ENCODE peak calls at places on chromosomes 4 and X, in eight cellular contexts. One of them, this sample, is unnamed.
A peak's percentile ranks its signal among the peaks of the same experiment; 100 is the strongest.

GRCh38 chr4:55910140-55910539 is 38.6 kb upstream of the CEP135 start:
- DNase-seq in CD8-positive, alpha-beta T cell: no peak
- DNase-seq in GM23338: no peak
- DNase-seq in endothelial cell of umbilical vein: no peak
- DNase-seq in small intestine: no peak
- DNase-seq in GM23248: peak; percentile 63
- DNase-seq in testis: no peak
- DNase-seq in heart right ventricle: no peak
- DNase-seq in this sample: no peak

GRCh38 chr4:145824469-145824868 is 114.2 kb downstream of the ZNF827 start:
- DNase-seq in small intestine: no peak
- DNase-seq in GM23338: peak; percentile 43
- DNase-seq in CD8-positive, alpha-beta T cell: no peak
- DNase-seq in GM23248: no peak
- DNase-seq in testis: no peak
- DNase-seq in heart right ventricle: no peak
- DNase-seq in endothelial cell of umbilical vein: no peak
- DNase-seq in this sample: no peak

GRCh38 chr4:25860586-25861421 is 2.0 kb downstream of the SEL1L3 start:
- DNase-seq in heart right ventricle: no peak
- DNase-seq in GM23338: no peak
- DNase-seq in GM23248: peak; percentile 13
- DNase-seq in testis: no peak
- DNase-seq in CD8-positive, alpha-beta T cell: no peak
- DNase-seq in endothelial cell of umbilical vein: peak; percentile 55
- DNase-seq in small intestine: no peak
- DNase-seq in this sample: no peak

GRCh38 chr4:78784255-78784654 is 8.1 kb downstream of the BMP2K start:
- DNase-seq in heart right ventricle: no peak
- DNase-seq in testis: no peak
- DNase-seq in GM23248: peak; percentile 86
- DNase-seq in small intestine: no peak
- DNase-seq in endothelial cell of umbilical vein: no peak
- DNase-seq in CD8-positive, alpha-beta T cell: no peak
- DNase-seq in GM23338: no peak
- DNase-seq in this sample: no peak

GRCh38 chrX:24081661-24082154 is 27.0 kb downstream of the EIF2S3 start:
- DNase-seq in small intestine: peak; percentile 65
- DNase-seq in GM23248: peak; percentile 65
- DNase-seq in heart right ventricle: peak; percentile 47
- DNase-seq in CD8-positive, alpha-beta T cell: peak; percentile 35
- DNase-seq in GM23338: peak; percentile 57
- DNase-seq in endothelial cell of umbilical vein: peak; percentile 66
- DNase-seq in testis: peak; percentile 75
- DNase-seq in this sample: peak; percentile 54

GRCh38 chr4:139740531-139741041 is 75.0 kb downstream of the MGST2 start:
- DNase-seq in small intestine: peak; percentile 72
- DNase-seq in GM23248: peak; percentile 94
- DNase-seq in heart right ventricle: peak; percentile 55
- DNase-seq in endothelial cell of umbilical vein: peak; percentile 92
- DNase-seq in testis: peak; percentile 73
- DNase-seq in CD8-positive, alpha-beta T cell: peak; percentile 4
- DNase-seq in GM23338: no peak
- DNase-seq in this sample: no peak

GRCh38 chrX:152601848-152602616 is 35.7 kb upstream of the GABRQ start:
- DNase-seq in heart right ventricle: no peak
- DNase-seq in CD8-positive, alpha-beta T cell: no peak
- DNase-seq in GM23248: peak; percentile 13
- DNase-seq in testis: no peak
- DNase-seq in GM23338: peak; percentile 70
- DNase-seq in small intestine: no peak
- DNase-seq in endothelial cell of umbilical vein: no peak
- DNase-seq in this sample: no peak

GRCh38 chrX:115560978-115561604 is at the start of gene PLS3:
- DNase-seq in GM23248: peak; percentile 83
- DNase-seq in small intestine: peak; percentile 55
- DNase-seq in GM23338: peak; percentile 87
- DNase-seq in heart right ventricle: peak; percentile 87
- DNase-seq in CD8-positive, alpha-beta T cell: no peak
- DNase-seq in testis: peak; percentile 87
- DNase-seq in endothelial cell of umbilical vein: peak; percentile 84
- DNase-seq in this sample: no peak

GRCh38 chrX:74349387-74349786 is 45.4 kb downstream of the ZCCHC13 start:
- DNase-seq in GM23248: peak; percentile 68
- DNase-seq in heart right ventricle: no peak
- DNase-seq in small intestine: no peak
- DNase-seq in CD8-positive, alpha-beta T cell: no peak
- DNase-seq in testis: no peak
- DNase-seq in GM23338: no peak
- DNase-seq in endothelial cell of umbilical vein: no peak
- DNase-seq in this sample: no peak

GRCh38 chr4:53598483-53598882 is 7.2 kb upstream of the LNX1 start:
- DNase-seq in CD8-positive, alpha-beta T cell: no peak
- DNase-seq in heart right ventricle: no peak
- DNase-seq in endothelial cell of umbilical vein: no peak
- DNase-seq in small intestine: no peak
- DNase-seq in testis: no peak
- DNase-seq in GM23338: no peak
- DNase-seq in GM23248: no peak
- DNase-seq in this sample: no peak

GRCh38 chr4:99507762-99508161 is 3.1 kb upstream of the C4orf17 start:
- DNase-seq in GM23248: no peak
- DNase-seq in endothelial cell of umbilical vein: no peak
- DNase-seq in CD8-positive, alpha-beta T cell: peak; percentile 26
- DNase-seq in small intestine: no peak
- DNase-seq in testis: no peak
- DNase-seq in GM23338: no peak
- DNase-seq in heart right ventricle: no peak
- DNase-seq in this sample: peak; percentile 11

GRCh38 chr4:612052-612748 is 13.2 kb upstream of the PDE6B start:
- DNase-seq in endothelial cell of umbilical vein: no peak
- DNase-seq in small intestine: no peak
- DNase-seq in heart right ventricle: no peak
- DNase-seq in GM23338: no peak
- DNase-seq in GM23248: no peak
- DNase-seq in CD8-positive, alpha-beta T cell: no peak
- DNase-seq in testis: no peak
- DNase-seq in this sample: no peak

GRCh38 chr4:169626328-169627282 is 6.2 kb downstream of the CLCN3 start:
- DNase-seq in heart right ventricle: no peak
- DNase-seq in CD8-positive, alpha-beta T cell: no peak
- DNase-seq in GM23248: no peak
- DNase-seq in testis: no peak
- DNase-seq in GM23338: no peak
- DNase-seq in endothelial cell of umbilical vein: no peak
- DNase-seq in small intestine: no peak
- DNase-seq in this sample: no peak

GRCh38 chr4:187480146-187481145 is 515.1 kb upstream of the ZFP42 start:
- DNase-seq in testis: peak; percentile 32
- DNase-seq in small intestine: no peak
- DNase-seq in CD8-positive, alpha-beta T cell: no peak
- DNase-seq in GM23338: no peak
- DNase-seq in endothelial cell of umbilical vein: no peak
- DNase-seq in GM23248: peak; percentile 17
- DNase-seq in heart right ventricle: no peak
- DNase-seq in this sample: no peak

GRCh38 chrX:1464282-1465131 is 11.8 kb upstream of the ASMTL start:
- DNase-seq in heart right ventricle: no peak
- DNase-seq in GM23248: no peak
- DNase-seq in testis: peak; percentile 11
- DNase-seq in small intestine: no peak
- DNase-seq in endothelial cell of umbilical vein: no peak
- DNase-seq in CD8-positive, alpha-beta T cell: peak; percentile 45
- DNase-seq in GM23338: no peak
- DNase-seq in this sample: peak; percentile 43

GRCh38 chrX:14027511-14028019 is 2.1 kb downstream of the GEMIN8 start:
- DNase-seq in GM23338: no peak
- DNase-seq in GM23248: peak; percentile 77
- DNase-seq in endothelial cell of umbilical vein: peak; percentile 80
- DNase-seq in heart right ventricle: no peak
- DNase-seq in CD8-positive, alpha-beta T cell: no peak
- DNase-seq in testis: no peak
- DNase-seq in small intestine: no peak
- DNase-seq in this sample: no peak

GRCh38 chr4:144189121-144189520 is 48.6 kb upstream of the GYPA start:
- DNase-seq in testis: no peak
- DNase-seq in CD8-positive, alpha-beta T cell: no peak
- DNase-seq in small intestine: no peak
- DNase-seq in heart right ventricle: no peak
- DNase-seq in endothelial cell of umbilical vein: no peak
- DNase-seq in GM23338: no peak
- DNase-seq in GM23248: no peak
- DNase-seq in this sample: no peak
- H3K4me3 ChIP-seq in testis: no peak overlapping the region
- H3K4me3 ChIP-seq in CD8-positive, alpha-beta T cell: no peak overlapping the region
- H3K4me3 ChIP-seq in small intestine: no peak overlapping the region
- H3K4me3 ChIP-seq in heart right ventricle: no peak overlapping the region
- H3K4me3 ChIP-seq in endothelial cell of umbilical vein: no peak overlapping the region
- H3K4me3 ChIP-seq in GM23338: no peak overlapping the region
- H3K4me3 ChIP-seq in GM23248: no peak overlapping the region
- H3K4me3 ChIP-seq in this sample: no peak overlapping the region

GRCh38 chr4:180668732-180669131 is 1574.5 kb upstream of the TENM3 start:
- DNase-seq in small intestine: no peak
- DNase-seq in heart right ventricle: no peak
- DNase-seq in endothelial cell of umbilical vein: no peak
- DNase-seq in GM23248: no peak
- DNase-seq in CD8-positive, alpha-beta T cell: no peak
- DNase-seq in testis: no peak
- DNase-seq in GM23338: no peak
- DNase-seq in this sample: no peak

GRCh38 chr4:180665994-180666818 is 1577.0 kb upstream of the TENM3 start:
- DNase-seq in heart right ventricle: no peak
- DNase-seq in testis: peak; percentile 40
- DNase-seq in CD8-positive, alpha-beta T cell: no peak
- DNase-seq in GM23248: peak; percentile 66
- DNase-seq in GM23338: peak; percentile 88
- DNase-seq in small intestine: peak; percentile 30
- DNase-seq in endothelial cell of umbilical vein: no peak
- DNase-seq in this sample: no peak

GRCh38 chr4:180664766-180665368 is 1578.3 kb upstream of the TENM3 start:
- DNase-seq in small intestine: peak; percentile 64
- DNase-seq in testis: peak; percentile 94
- DNase-seq in CD8-positive, alpha-beta T cell: peak; percentile 46
- DNase-seq in GM23338: peak; percentile 93
- DNase-seq in endothelial cell of umbilical vein: peak; percentile 52
- DNase-seq in GM23248: peak; percentile 78
- DNase-seq in heart right ventricle: no peak
- DNase-seq in this sample: peak; percentile 30

GRCh38 chr4:180669637-180670036 is 1573.6 kb upstream of the TENM3 start:
- DNase-seq in testis: no peak
- DNase-seq in heart right ventricle: no peak
- DNase-seq in GM23338: no peak
- DNase-seq in small intestine: no peak
- DNase-seq in CD8-positive, alpha-beta T cell: no peak
- DNase-seq in GM23248: no peak
- DNase-seq in endothelial cell of umbilical vein: no peak
- DNase-seq in this sample: no peak

GRCh38 chr4:180665481-180665880 is 1577.7 kb upstream of the TENM3 start:
- DNase-seq in endothelial cell of umbilical vein: no peak
- DNase-seq in heart right ventricle: no peak
- DNase-seq in testis: no peak
- DNase-seq in GM23248: no peak
- DNase-seq in CD8-positive, alpha-beta T cell: no peak
- DNase-seq in small intestine: no peak
- DNase-seq in GM23338: no peak
- DNase-seq in this sample: no peak
- H3K27ac ChIP-seq in endothelial cell of umbilical vein: no peak overlapping the region
- H3K27ac ChIP-seq in heart right ventricle: no peak overlapping the region
- H3K27ac ChIP-seq in testis: no peak overlapping the region
- H3K27ac ChIP-seq in GM23248: no peak overlapping the region
- H3K27ac ChIP-seq in CD8-positive, alpha-beta T cell: no peak overlapping the region
- H3K27ac ChIP-seq in small intestine: no peak overlapping the region
- H3K27ac ChIP-seq in GM23338: no peak overlapping the region
- H3K27ac ChIP-seq in this sample: no peak overlapping the region

GRCh38 chr4:8239661-8240060 is 29.9 kb upstream of the HTRA3 start:
- DNase-seq in testis: no peak
- DNase-seq in GM23338: no peak
- DNase-seq in endothelial cell of umbilical vein: no peak
- DNase-seq in CD8-positive, alpha-beta T cell: no peak
- DNase-seq in small intestine: no peak
- DNase-seq in GM23248: no peak
- DNase-seq in heart right ventricle: no peak
- DNase-seq in this sample: no peak

GRCh38 chr4:8238061-8238511 is 31.5 kb upstream of the HTRA3 start:
- DNase-seq in testis: no peak
- DNase-seq in heart right ventricle: no peak
- DNase-seq in small intestine: peak; percentile 49
- DNase-seq in GM23338: no peak
- DNase-seq in CD8-positive, alpha-beta T cell: no peak
- DNase-seq in endothelial cell of umbilical vein: no peak
- DNase-seq in GM23248: no peak
- DNase-seq in this sample: peak; percentile 26

GRCh38 chr4:8237256-8237989 is 32.1 kb upstream of the HTRA3 start:
- DNase-seq in GM23338: no peak
- DNase-seq in small intestine: no peak
- DNase-seq in endothelial cell of umbilical vein: no peak
- DNase-seq in heart right ventricle: no peak
- DNase-seq in CD8-positive, alpha-beta T cell: no peak
- DNase-seq in GM23248: no peak
- DNase-seq in testis: no peak
- DNase-seq in this sample: no peak

GRCh38 chr4:8239226-8239625 is 30.3 kb upstream of the HTRA3 start:
- DNase-seq in heart right ventricle: no peak
- DNase-seq in CD8-positive, alpha-beta T cell: no peak
- DNase-seq in GM23338: no peak
- DNase-seq in small intestine: no peak
- DNase-seq in testis: no peak
- DNase-seq in endothelial cell of umbilical vein: no peak
- DNase-seq in GM23248: no peak
- DNase-seq in this sample: no peak

DNA sequence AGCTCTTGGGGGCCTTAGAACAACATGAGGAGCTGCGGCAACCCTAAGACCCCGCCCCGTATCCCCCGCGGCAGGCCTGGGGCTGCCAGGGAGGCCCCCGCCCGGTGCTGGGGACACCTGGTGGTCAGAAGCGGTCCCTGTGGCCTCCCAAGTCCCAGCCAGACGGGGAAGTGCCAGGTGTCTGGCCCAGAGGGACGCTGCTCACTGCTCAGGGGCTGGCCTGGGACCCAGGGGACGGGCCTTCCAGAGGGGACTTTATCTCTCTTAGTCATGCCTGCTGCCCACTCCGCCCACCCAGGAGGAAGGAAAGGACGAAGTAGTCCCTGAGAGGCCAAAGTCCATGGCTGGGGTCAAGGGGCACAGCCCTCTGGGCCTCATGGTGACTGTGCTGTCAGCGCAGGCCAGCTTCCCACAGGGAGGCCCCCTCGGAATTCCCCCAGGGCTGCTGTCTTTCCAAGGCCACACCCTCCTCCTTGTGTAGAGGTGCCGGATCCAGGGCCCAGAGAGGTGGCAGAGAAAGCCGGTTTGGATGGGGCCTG is 31.0 kb upstream of the HTRA3 start:
- DNase-seq in GM23338: peak; percentile 83
- DNase-seq in heart right ventricle: peak; percentile 18
- DNase-seq in CD8-positive, alpha-beta T cell: no peak
- DNase-seq in small intestine: peak; percentile 17
- DNase-seq in testis: no peak
- DNase-seq in GM23248: no peak
- DNase-seq in endothelial cell of umbilical vein: no peak
- DNase-seq in this sample: peak; percentile 23
- H3K4me1 ChIP-seq in GM23338: no peaks in the 10 kb centered on the region
- H3K4me1 ChIP-seq in heart right ventricle: peaks cover 10% of the 10 kb centered on the region
- H3K4me1 ChIP-seq in CD8-positive, alpha-beta T cell: peaks cover 9% of the 10 kb centered on the region
- H3K4me1 ChIP-seq in small intestine: no peaks in the 10 kb centered on the region
- H3K4me1 ChIP-seq in testis: peaks cover 7% of the 10 kb centered on the region
- H3K4me1 ChIP-seq in GM23248: no peaks in the 10 kb centered on the region
- H3K4me1 ChIP-seq in endothelial cell of umbilical vein: no peaks in the 10 kb centered on the region
- H3K4me1 ChIP-seq in this sample: peaks cover 14% of the 10 kb centered on the region

GRCh38 chr4:174217273-174218126 is 66.0 kb downstream of the FBXO8 start:
- DNase-seq in CD8-positive, alpha-beta T cell: no peak
- DNase-seq in heart right ventricle: peak; percentile 55
- DNase-seq in GM23248: peak; percentile 56
- DNase-seq in endothelial cell of umbilical vein: no peak
- DNase-seq in GM23338: peak; percentile 33
- DNase-seq in testis: peak; percentile 32
- DNase-seq in small intestine: no peak
- DNase-seq in this sample: no peak
- H3K4me3 ChIP-seq in CD8-positive, alpha-beta T cell: no peak overlapping the region
- H3K4me3 ChIP-seq in heart right ventricle: peak overlapping the region; percentile 25
- H3K4me3 ChIP-seq in GM23248: peak overlapping the region; percentile 69
- H3K4me3 ChIP-seq in endothelial cell of umbilical vein: no peak overlapping the region
- H3K4me3 ChIP-seq in GM23338: peak overlapping the region; percentile 53
- H3K4me3 ChIP-seq in testis: peak overlapping the region; percentile 6
- H3K4me3 ChIP-seq in small intestine: no peak overlapping the region
- H3K4me3 ChIP-seq in this sample: no peak overlapping the region

This sample was measured in CD4-positive, alpha-beta memory T cell.